ENCODE peak calls at places on chromosome 6, in five cellular contexts. M is effector CD4-positive, alpha-beta T cell; C is Right ventricle myocardium superior; Y is astrocyte of the spinal cord; A is AG08395. Q is an unnamed sample.

GRCh38 chr6:75504902-75505233 is 11.3 kb upstream of the FILIP1 start:
- DNase-seq in M (no peak), Y (no peak), C (no peak), A (peak; percentile 25), Q (no peak)

GRCh38 chr6:155315516-155315871 is 1.2 kb upstream of the TFB1M start:
- DNase-seq in C (no peak), M (no peak), Y (no peak), A (no peak), Q (peak; percentile 42)

GRCh38 chr6:17334265-17334664 is 53.1 kb downstream of the RBM24 start:
- DNase-seq in A (no peak), Y (peak; percentile 3), C (no peak), M (no peak), Q (peak; percentile 70)

GRCh38 chr6:159074120-159074684 is 29.4 kb upstream of the TAGAP start:
- DNase-seq in A (peak; percentile 25), C (no peak), M (no peak), Y (peak; percentile 38), Q (peak; percentile 57)

GRCh38 chr6:12490904-12491571 is 200.9 kb downstream of the EDN1 start:
- DNase-seq in Y (peak; percentile 92), C (no peak), M (no peak), A (peak; percentile 82), Q (peak; percentile 87)

GRCh38 chr6:98452721-98453120 is 381.7 kb upstream of the POU3F2 start:
- DNase-seq in M (no peak), Y (no peak), C (no peak), A (no peak), Q (no peak)

GRCh38 chr6:137744877-137745276 is 122.2 kb upstream of the TNFAIP3 start:
- DNase-seq in M (no peak), A (no peak), C (no peak), Y (no peak), Q (no peak)

GRCh38 chr6:36075656-36076055 is 48.0 kb downstream of the MAPK14 start:
- DNase-seq in A (no peak), Y (no peak), C (no peak), M (no peak), Q (no peak)

GRCh38 chr6:142285235-142286087 is 16.3 kb upstream of the ADGRG6 start:
- DNase-seq in C (no peak), Y (no peak), A (no peak), M (no peak), Q (no peak)

GRCh38 chr6:144657691-144658090 is 372.6 kb downstream of the UTRN start:
- DNase-seq in M (no peak), A (no peak), C (no peak), Y (peak; percentile 84), Q (peak; percentile 18)

GRCh38 chr6:142946924-142947701 is 2.1 kb upstream of the HIVEP2 start:
- DNase-seq in Y (peak; percentile 79), A (peak; percentile 77), M (peak; percentile 79), C (peak; percentile 90), Q (peak; percentile 73)

GRCh38 chr6:160226118-160226541 is 32.5 kb downstream of the SLC22A2 start:
- DNase-seq in C (no peak), Y (no peak), M (no peak), A (no peak), Q (no peak)

GRCh38 chr6:1382331-1382882 is 7.0 kb upstream of the FOXF2 start:
- DNase-seq in A (no peak), Y (no peak), M (no peak), C (no peak), Q (no peak)

GRCh38 chr6:17640477-17640917 is 40.4 kb downstream of the FAM8A1 start:
- DNase-seq in A (no peak), M (no peak), C (no peak), Y (no peak), Q (peak; percentile 33)

GRCh38 chr6:140062042-140063041 is 687.9 kb upstream of the CITED2 start:
- DNase-seq in C (peak; percentile 56), Y (peak; percentile 96), M (no peak), A (peak; percentile 83), Q (peak; percentile 97)

GRCh38 chr6:6366778-6367177 is 46.3 kb upstream of the F13A1 start:
- DNase-seq in A (no peak), C (no peak), Y (no peak), M (no peak), Q (no peak)

GRCh38 chr6:44475779-44476434 is 88.4 kb downstream of the CDC5L start:
- DNase-seq in C (peak; percentile 82), Y (peak; percentile 82), M (peak; percentile 43), A (peak; percentile 90), Q (peak; percentile 71)

GRCh38 chr6:13485923-13486557 is 1.4 kb downstream of the GFOD1 start:
- DNase-seq in Y (peak; percentile 38), A (no peak), M (peak; percentile 21), C (peak; percentile 57), Q (peak; percentile 31)

GRCh38 chr6:3977875-3978711 is 100.8 kb downstream of the FAM217A start:
- DNase-seq in M (peak; percentile 7), A (peak; percentile 69), Y (peak; percentile 96), C (no peak), Q (peak; percentile 94)

GRCh38 chr6:159722655-159723054 is 4.7 kb upstream of the WTAP start:
- DNase-seq in Y (no peak), C (no peak), M (no peak), A (no peak), Q (no peak)

GRCh38 chr6:135291288-135292116 is 110.4 kb downstream of the MYB start:
- DNase-seq in C (no peak), Y (peak; percentile 40), A (no peak), M (no peak), Q (peak; percentile 57)

Q was measured in LHCN-M2.